ENCODE peak calls at places on chromosomes 12 and 14, in four cellular contexts. T, J, Z and X are unnamed samples.

GRCh38 chr12:130568041-130568440 is 148.1 kb downstream of the RIMBP2 start:
- DNase-seq in T (no peak), J (no peak), Z (no peak), X (no peak)

GRCh38 chr12:47938093-47938492 is 25.3 kb upstream of the TMEM106C start:
- DNase-seq in T (no peak), J (peak; percentile 29), Z (no peak), X (no peak)

GRCh38 chr12:64395739-64396138 is 5.2 kb upstream of the C12orf56 start:
- DNase-seq in T (no peak), J (no peak), Z (no peak), X (no peak)

GRCh38 chr12:5220835-5221234 is 177.2 kb downstream of the KCNA5 start:
- DNase-seq in T (no peak), J (peak; percentile 55), Z (no peak), X (no peak)

GRCh38 chr12:113655479-113655878 is 183.8 kb upstream of the LHX5 start:
- DNase-seq in T (no peak), J (no peak), Z (no peak), X (no peak)

GRCh38 chr14:49659526-49660455 is 24.7 kb upstream of the DNAAF2 start:
- DNase-seq in T (no peak), J (peak; percentile 30), Z (no peak), X (no peak)

GRCh38 chr12:109308534-109309440 is at the start of gene FOXN4:
- DNase-seq in T (no peak), J (no peak), Z (no peak), X (no peak)

GRCh38 chr14:92014014-92014413 is 25.8 kb downstream of the TRIP11 start:
- DNase-seq in T (no peak), J (no peak), Z (no peak), X (no peak)

GRCh38 chr12:53499261-53500118 is at the start of gene MAP3K12:
- DNase-seq in T (no peak), J (peak; percentile 51), Z (peak; percentile 90), X (peak; percentile 49)

GRCh38 chr12:104734541-104735075 is 223.5 kb downstream of the SLC41A2 start:
- DNase-seq in T (no peak), J (no peak), Z (no peak), X (no peak)

GRCh38 chr14:104112609-104113571 is 25.5 kb upstream of the KIF26A start:
- DNase-seq in T (no peak), J (no peak), Z (peak; percentile 51), X (no peak)

GRCh38 chr12:80087486-80088213 is 11.7 kb upstream of the OTOGL start:
- DNase-seq in T (no peak), J (no peak), Z (no peak), X (no peak)

GRCh38 chr12:29131539-29131938 is 17.5 kb upstream of the FAR2 start:
- DNase-seq in T (no peak), J (no peak), Z (no peak), X (no peak)

GRCh38 chr12:24960222-24960855 is 11.4 kb upstream of the BCAT1 start:
- DNase-seq in T (no peak), J (peak; percentile 52), Z (no peak), X (no peak)

GRCh38 chr12:67145692-67146091 is 123.5 kb upstream of the CAND1 start:
- DNase-seq in T (no peak), J (peak; percentile 54), Z (no peak), X (no peak)

GRCh38 chr12:96047621-96048211 is 12.3 kb upstream of the LTA4H start:
- DNase-seq in T (no peak), J (peak; percentile 97), Z (no peak), X (no peak)

GRCh38 chr14:68794856-68795601 is 2.2 kb upstream of the ZFP36L1 start:
- DNase-seq in T (peak; percentile 87), J (peak; percentile 57), Z (peak; percentile 82), X (no peak)

GRCh38 chr14:88005978-88006851 is 1.3 kb downstream of the GPR65 start:
- DNase-seq in T (no peak), J (no peak), Z (no peak), X (no peak)

GRCh38 chr12:93363854-93364297 is 13.8 kb upstream of the NUDT4 start:
- DNase-seq in T (no peak), J (no peak), Z (no peak), X (no peak)

DNA sequence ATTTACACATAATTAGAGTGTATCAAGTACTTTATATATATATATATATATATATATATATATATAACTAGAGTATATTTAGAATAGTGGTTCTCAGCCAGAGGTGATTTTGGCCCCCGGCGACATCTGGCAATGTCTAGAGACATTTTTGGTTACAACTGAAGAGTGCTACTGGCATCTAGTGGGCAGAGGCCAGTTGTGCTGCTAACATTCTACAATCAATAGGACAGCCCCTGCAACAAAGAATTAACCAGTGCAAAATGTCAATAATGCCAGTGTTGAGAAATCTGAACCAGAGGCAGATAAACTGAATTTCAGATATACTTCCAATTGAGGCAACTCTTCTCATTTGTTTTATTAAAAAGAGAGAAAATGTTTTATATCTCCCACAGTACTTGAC is 8.9 kb downstream of the GTF2A1 start:
- DNase-seq in T (no peak), J (no peak), Z (no peak), X (peak; percentile 44)
- TF ChIP-seq CTCF in T (peak; percentile 41), J (peak; percentile 48), Z (peak; percentile 26), X (peak; percentile 56)

GRCh38 chr12:62301799-62302133 is 41.6 kb downstream of the USP15 start:
- DNase-seq in T (no peak), J (no peak), Z (no peak), X (no peak)
- H3K27ac ChIP-seq in T (no peak overlapping the region), J (no peak overlapping the region), Z (no peak overlapping the region), X (no peak overlapping the region)

GRCh38 chr14:56687123-56687522 is 107.5 kb downstream of the TMEM260 start:
- DNase-seq in T (no peak), J (peak; percentile 11), Z (no peak), X (no peak)

GRCh38 chr14:56686416-56686815 is 106.8 kb downstream of the TMEM260 start:
- DNase-seq in T (no peak), J (peak; percentile 19), Z (no peak), X (no peak)
- TF ChIP-seq CTCF in T (no peak), J (peak; percentile 32), Z (no peak), X (no peak)

GRCh38 chr12:44375694-44376093 is 500.4 kb downstream of the NELL2 start:
- DNase-seq in T (no peak), J (no peak), Z (no peak), X (no peak)
- H3K27ac ChIP-seq in T (no peak overlapping the region), J (no peak overlapping the region), Z (no peak overlapping the region), X (no peak overlapping the region)